ENCODE peak calls at places on chromosomes 12 and 14, in four cellular contexts. Y is lung, D is nephron progenitor cell, K is B cell. V is an unnamed sample.

GRCh38 chr12:104576980-104577925 is 120.5 kb downstream of the CHST11 start:
- DNase-seq in D (no peak), K (no peak), Y (no peak), V (no peak)

GRCh38 chr12:121223283-121223946 is 13.5 kb downstream of the P2RX4 start:
- DNase-seq in D (no peak), K (peak), Y (no peak), V (no peak)

GRCh38 chr12:97716356-97716755 is 253.8 kb downstream of the RMST start:
- DNase-seq in Y (no peak), D (no peak), K (no peak), V (no peak)

GRCh38 chr12:115424003-115424402 is 740.0 kb upstream of the TBX3 start:
- DNase-seq in Y (no peak), K (no peak), D (no peak), V (no peak)

GRCh38 chr12:99009654-99010296 is 364.7 kb downstream of the APAF1 start:
- DNase-seq in D (no peak), K (no peak), Y (no peak), V (no peak)

GRCh38 chr12:40646891-40647290 is 45.3 kb upstream of the CNTN1 start:
- DNase-seq in K (no peak), Y (no peak), D (no peak), V (no peak)

GRCh38 chr12:114848661-114849060 is 164.7 kb upstream of the TBX3 start:
- DNase-seq in K (no peak), Y (no peak), D (no peak), V (no peak)

GRCh38 chr12:26100966-26101744 is 23.7 kb downstream of the BHLHE41 start:
- DNase-seq in K (no peak), D (no peak), Y (peak), V (no peak)

GRCh38 chr14:50943261-50943942 is 881 bp downstream of the PYGL start:
- DNase-seq in D (peak), K (peak), Y (peak), V (no peak)

GRCh38 chr12:5888816-5889315 is 56.2 kb downstream of the ANO2 start:
- DNase-seq in K (no peak), Y (no peak), D (no peak), V (no peak)

GRCh38 chr12:84727964-84728363 is 184.6 kb downstream of the SLC6A15 start:
- DNase-seq in D (no peak), Y (peak), K (no peak), V (no peak)

GRCh38 chr12:65649126-65649525 is 175.2 kb upstream of the HMGA2 start:
- DNase-seq in D (no peak), Y (peak), K (no peak), V (no peak)

GRCh38 chr12:121916719-121917118 is 1.7 kb upstream of the CFAP251 start:
- DNase-seq in K (peak), D (peak), Y (no peak), V (no peak)

GRCh38 chr14:100122481-100123215 is 36.8 kb downstream of the DEGS2 start:
- DNase-seq in D (no peak), Y (no peak), K (no peak), V (no peak)

GRCh38 chr14:37874429-37875109 is 279.1 kb downstream of the TTC6 start:
- DNase-seq in K (peak), Y (peak), D (peak), V (peak)

GRCh38 chr12:64459388-64460024 is 7.6 kb downstream of the TBK1 start:
- DNase-seq in K (peak), Y (no peak), D (no peak), V (no peak)

GRCh38 chr12:89781161-89781560 is 72.5 kb upstream of the ATP2B1 start:
- DNase-seq in Y (no peak), K (no peak), D (no peak), V (no peak)

GRCh38 chr12:108724054-108724889 is 7.0 kb downstream of the CORO1C start:
- DNase-seq in D (no peak), Y (no peak), K (peak), V (no peak)

GRCh38 chr12:54175130-54175963 is 13.4 kb downstream of the SMUG1 start:
- DNase-seq in D (no peak), Y (no peak), K (peak), V (no peak)

GRCh38 chr12:19129121-19129485 is 430 bp upstream of the PLEKHA5 start:
- DNase-seq in D (no peak), K (no peak), Y (no peak), V (no peak)

GRCh38 chr12:71865166-71865713 is 25.7 kb downstream of the TBC1D15 start:
- DNase-seq in D (no peak), K (no peak), Y (no peak), V (no peak)

GRCh38 chr14:74510955-74511354 is 17.4 kb downstream of the ISCA2 start:
- DNase-seq in Y (no peak), K (no peak), D (no peak), V (no peak)

GRCh38 chr12:132342322-132342721 is 12.9 kb upstream of the GALNT9 start:
- DNase-seq in D (peak), Y (no peak), K (no peak), V (no peak)

GRCh38 chr12:121942145-121942718 is 23.8 kb downstream of the CFAP251 start:
- DNase-seq in D (no peak), K (no peak), Y (no peak), V (no peak)

GRCh38 chr14:92215579-92215978 is 93.8 kb downstream of the CPSF2 start:
- DNase-seq in Y (no peak), K (no peak), D (no peak), V (no peak)

GRCh38 chr14:101767618-101768362 is 6.3 kb downstream of the PPP2R5C start:
- DNase-seq in K (no peak), Y (no peak), D (no peak), V (no peak)

GRCh38 chr12:29595071-29595755 is 97.7 kb upstream of the OVCH1 start:
- DNase-seq in D (no peak), Y (no peak), K (no peak), V (no peak)
- TF ChIP-seq CTCF in D (no peak), Y (no peak), K (no peak), V (no peak)

DNA sequence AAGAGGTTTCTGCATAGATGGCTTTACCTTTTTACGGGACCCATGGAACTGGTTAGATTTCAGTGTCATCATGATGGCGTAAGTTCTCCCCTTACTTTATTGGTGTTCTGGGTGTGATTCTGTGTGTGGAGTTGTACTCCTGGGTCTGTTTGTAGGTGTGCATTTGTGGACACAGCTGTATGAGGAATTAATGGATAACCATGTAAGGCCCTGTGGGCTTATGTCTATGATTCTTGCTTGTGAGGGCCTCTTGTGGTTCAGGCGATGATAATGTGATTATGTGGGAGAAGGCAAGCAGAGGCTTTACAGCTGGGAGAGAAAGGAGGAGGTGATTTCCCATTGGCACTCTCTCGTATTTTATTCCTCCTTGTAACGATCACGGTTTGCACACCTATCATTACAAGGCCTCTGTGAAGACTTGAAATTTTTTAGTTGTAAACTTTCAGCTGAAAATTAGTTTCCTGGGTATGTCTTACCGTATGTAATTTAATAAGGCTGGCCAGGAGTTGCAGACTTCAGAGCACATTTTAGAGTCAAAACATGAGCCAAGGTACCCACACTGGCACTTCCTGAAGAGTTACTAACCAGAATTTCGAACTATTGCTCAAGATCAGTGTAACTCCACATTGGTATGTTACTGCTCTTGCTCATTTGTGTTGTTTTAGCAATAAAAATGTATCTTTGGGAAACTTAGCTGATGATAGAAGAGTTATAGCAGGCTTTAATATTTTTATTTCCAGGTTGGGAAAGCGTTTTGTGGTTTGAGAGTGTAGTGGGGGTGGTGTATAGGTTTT is 96.3 kb downstream of the SCN8A start:
- DNase-seq in Y (no peak), D (no peak), K (no peak), V (no peak)
- TF ChIP-seq CTCF in Y (no peak), D (no peak), K (no peak), V (no peak)

GRCh38 chr14:87250992-87251391 is 742.0 kb downstream of the GALC start:
- DNase-seq in D (no peak), K (no peak), Y (no peak), V (no peak)

GRCh38 chr14:87254331-87254730 is 738.7 kb downstream of the GALC start:
- DNase-seq in K (no peak), D (no peak), Y (no peak), V (no peak)

GRCh38 chr14:87255046-87255445 is 737.9 kb downstream of the GALC start:
- DNase-seq in Y (no peak), D (no peak), K (no peak), V (no peak)

GRCh38 chr14:87252103-87252502 is 740.9 kb downstream of the GALC start:
- DNase-seq in Y (no peak), D (no peak), K (no peak), V (no peak)
- TF ChIP-seq CTCF in Y (no peak), D (no peak), K (no peak), V (no peak)

DNA sequence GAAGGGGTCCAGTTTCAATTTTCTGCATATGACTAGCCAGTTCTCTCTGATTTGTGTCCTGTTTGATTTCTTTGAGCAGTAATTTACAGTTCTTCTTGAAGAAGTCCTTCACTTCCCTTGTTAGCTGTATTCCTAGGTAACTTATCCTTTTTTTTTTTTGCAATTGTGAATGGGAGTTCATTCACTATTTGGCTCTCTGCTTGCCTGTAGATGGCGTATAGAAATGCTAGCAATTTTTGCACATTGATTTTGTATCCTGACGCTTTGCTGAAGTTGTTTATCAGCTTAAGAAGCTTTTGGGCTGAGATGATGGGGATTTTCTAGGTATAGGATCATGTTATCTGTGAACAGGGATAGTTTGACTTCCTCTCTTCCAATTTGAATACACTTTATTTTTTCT is 77.6 kb upstream of the NID2 start:
- DNase-seq in Y (no peak), D (no peak), K (no peak), V (no peak)
- TF ChIP-seq CTCF in Y (no peak), D (no peak), K (no peak), V (no peak)

GRCh38 chr14:71933026-71933587 is 878 bp downstream of the RGS6 start:
- DNase-seq in Y (no peak), K (peak), D (peak), V (no peak)

GRCh38 chr14:71931492-71932228 is 569 bp upstream of the RGS6 start:
- DNase-seq in Y (no peak), K (no peak), D (peak), V (no peak)

GRCh38 chr14:71932229-71932951 is at the start of gene RGS6:
- DNase-seq in Y (peak), K (peak), D (peak), V (no peak)
- TF ChIP-seq CTCF in Y (no peak), K (no peak), D (no peak), V (no peak)

GRCh38 chr12:29899212-29899931 is 115.6 kb upstream of the TMTC1 start:
- DNase-seq in Y (no peak), D (no peak), K (no peak), V (no peak)

GRCh38 chr12:29895966-29896365 is 112.2 kb upstream of the TMTC1 start:
- DNase-seq in Y (no peak), K (no peak), D (no peak), V (no peak)

GRCh38 chr12:29907486-29907885 is 123.7 kb upstream of the TMTC1 start:
- DNase-seq in D (no peak), K (no peak), Y (no peak), V (no peak)

GRCh38 chr12:29902043-29902442 is 118.3 kb upstream of the TMTC1 start:
- DNase-seq in K (no peak), Y (no peak), D (no peak), V (no peak)

GRCh38 chr12:29901585-29901984 is 117.8 kb upstream of the TMTC1 start:
- DNase-seq in Y (no peak), D (no peak), K (no peak), V (no peak)
- TF ChIP-seq CTCF in Y (no peak), D (no peak), K (no peak), V (no peak)

GRCh38 chr12:116538076-116538591 is 21.0 kb upstream of the MAP1LC3B2 start:
- DNase-seq in K (no peak), D (no peak), Y (no peak), V (no peak)

GRCh38 chr12:116535241-116535640 is 23.9 kb upstream of the MAP1LC3B2 start:
- DNase-seq in Y (no peak), K (no peak), D (peak), V (no peak)

GRCh38 chr12:116539361-116539771 is 19.8 kb upstream of the MAP1LC3B2 start:
- DNase-seq in D (no peak), K (no peak), Y (no peak), V (no peak)

GRCh38 chr12:116538682-116539264 is 20.4 kb upstream of the MAP1LC3B2 start:
- DNase-seq in D (no peak), Y (no peak), K (no peak), V (no peak)

DNA sequence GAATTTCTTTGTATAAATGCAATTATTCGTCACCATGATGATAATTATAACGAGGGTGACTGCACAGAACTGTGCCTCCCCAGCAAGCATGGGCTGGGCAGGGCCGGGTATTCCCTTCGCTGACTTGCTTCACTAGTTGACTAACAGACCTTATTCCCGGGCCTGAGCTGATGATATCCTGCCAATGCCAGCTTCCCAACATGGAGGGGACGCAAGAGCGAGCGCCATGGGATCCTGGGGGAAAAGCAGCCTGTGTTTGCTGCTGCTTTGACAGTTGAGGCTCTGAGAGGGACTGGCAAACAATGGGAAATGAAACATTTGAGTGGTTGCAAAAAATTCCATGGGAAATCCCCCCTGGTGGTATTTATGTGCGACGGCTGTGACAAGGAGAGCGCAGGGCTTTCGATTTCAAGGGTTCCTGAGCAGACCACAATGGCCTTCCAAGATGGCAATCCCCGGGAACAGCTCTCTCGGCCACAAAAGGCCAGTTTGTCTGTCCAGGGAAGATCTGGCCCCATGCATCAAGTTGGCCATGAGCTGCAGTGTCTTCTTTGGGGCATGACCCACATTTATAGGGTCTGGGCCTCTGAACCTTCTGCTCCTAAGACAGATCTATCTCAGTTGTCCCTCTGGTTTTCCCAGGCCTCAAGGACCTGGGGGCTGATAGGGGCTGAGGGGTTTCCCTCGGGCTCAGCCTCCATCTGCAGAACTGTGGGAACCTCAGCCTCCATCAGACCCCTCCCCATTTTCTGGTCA is 21.9 kb upstream of the MAP1LC3B2 start:
- DNase-seq in D (no peak), K (peak), Y (no peak), V (no peak)
- TF ChIP-seq CTCF in D (no peak), K (no peak), Y (no peak), V (no peak)

DNA sequence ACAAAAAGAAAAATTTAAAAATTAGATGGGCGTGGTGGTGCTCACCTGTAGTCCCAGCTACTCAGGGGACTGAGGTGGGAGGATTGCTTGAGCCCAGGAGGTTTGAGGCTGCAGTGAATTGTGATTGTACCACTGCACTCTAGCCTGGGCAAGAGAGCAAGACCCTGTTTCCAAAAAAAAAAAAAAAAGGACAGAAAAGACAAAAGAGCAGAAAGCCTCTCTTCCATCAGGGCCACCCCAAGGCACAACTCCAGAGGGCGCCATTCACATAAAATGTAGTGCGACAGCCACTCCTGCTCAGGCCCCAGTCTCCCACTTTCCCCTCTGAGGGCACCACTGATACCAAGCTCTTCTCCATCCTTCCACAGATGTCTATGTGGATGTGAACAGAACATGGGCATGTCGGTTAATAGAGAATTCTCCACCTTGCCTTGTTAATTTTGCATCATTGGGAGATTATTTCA is 41.8 kb downstream of the DGLUCY start:
- DNase-seq in Y (no peak), K (no peak), D (no peak), V (no peak)
- TF ChIP-seq CTCF in Y (no peak), K (no peak), D (no peak), V (no peak)

V was measured in natural killer cell.